ENCODE peak calls at places on chromosomes 7 and 10, in ten cellular contexts. Y is activated CD4-positive, alpha-beta T cell treated with anti-CD3 and anti-CD28 coated beads for 24 hours; E is HT-29; X is NCI-H1092 treated with DMSO at 0.1 percent for 48 hours; I is A172; W is activated naive CD8-positive, alpha-beta T cell treated with anti-CD3 and anti-CD28 coated beads, Interleukin-2, amount 50 U/mL, for 16 hours; S is astrocyte of the cerebellum; Q is ureter; N is NCI-H524 treated with DMSO at 0.1 percent for 48 hours; C is activated T-helper 1 cell treated with anti-CD3 and anti-CD28 coated beads, Interleukin-12 subunit alpha, Interleukin-12 subunit beta, Interleukin-2, Interleukin-4 antibody, amounts not matched to agents 30 ng/mL and 10 ng/mL and 1 ng/mL, durations not matched to agents 14 hours and 24 hours and 36 hours. M is an unnamed sample.

GRCh38 chr10:78664929-78665525 is 403.7 kb upstream of the ZMIZ1 start:
- DNase-seq in Y (no peak), E (peak; percentile 46), X (no peak), I (peak; percentile 30), W (no peak), S (no peak), Q (no peak), N (no peak), C (no peak), M (no peak)

GRCh38 chr10:33005322-33006282 is 47.6 kb upstream of the ITGB1 start:
- DNase-seq in Y (peak; percentile 27), E (peak; percentile 81), X (peak; percentile 28), I (peak; percentile 96), W (no peak), S (peak; percentile 85), Q (peak; percentile 77), N (no peak), C (no peak), M (peak; percentile 46)

GRCh38 chr10:69403519-69403918 is 13.2 kb downstream of the TACR2 start:
- DNase-seq in Y (no peak), E (no peak), X (no peak), I (no peak), W (no peak), S (no peak), Q (no peak), N (no peak), C (no peak), M (no peak)

GRCh38 chr7:80916770-80917681 is 1.8 kb downstream of the SEMA3C start:
- DNase-seq in Y (no peak), E (peak; percentile 66), X (no peak), I (peak; percentile 87), W (no peak), S (peak; percentile 43), Q (no peak), N (no peak), C (no peak), M (no peak)

GRCh38 chr7:87816389-87816788 is 59.8 kb downstream of the SLC25A40 start:
- DNase-seq in Y (no peak), E (no peak), X (no peak), I (no peak), W (no peak), S (no peak), Q (no peak), N (no peak), C (no peak), M (no peak)

GRCh38 chr7:127587663-127588018 is 570 bp upstream of the ARF5 start:
- DNase-seq in Y (no peak), E (no peak), X (no peak), I (no peak), W (no peak), S (no peak), Q (no peak), N (no peak), C (no peak), M (no peak)

GRCh38 chr10:30121401-30121800 is 62.0 kb upstream of the JCAD start:
- DNase-seq in Y (no peak), E (no peak), X (no peak), I (no peak), W (no peak), S (no peak), Q (no peak), N (no peak), C (no peak), M (no peak)

GRCh38 chr10:43806851-43807640 is 158.4 kb upstream of the ZNF32 start:
- DNase-seq in Y (no peak), E (no peak), X (no peak), I (no peak), W (no peak), S (peak; percentile 6), Q (peak; percentile 34), N (no peak), C (no peak), M (no peak)

GRCh38 chr7:91168766-91169518 is 95.3 kb upstream of the FZD1 start:
- DNase-seq in Y (no peak), E (no peak), X (peak; percentile 55), I (no peak), W (no peak), S (peak; percentile 8), Q (no peak), N (no peak), C (no peak), M (no peak)

GRCh38 chr10:27822286-27822685 is 76.7 kb upstream of the MKX start:
- DNase-seq in Y (no peak), E (no peak), X (no peak), I (peak; percentile 77), W (no peak), S (no peak), Q (no peak), N (no peak), C (no peak), M (no peak)

GRCh38 chr7:90678986-90679385 is 82.9 kb downstream of the CDK14 start:
- DNase-seq in Y (no peak), E (no peak), X (no peak), I (no peak), W (no peak), S (no peak), Q (no peak), N (peak; percentile 3), C (no peak), M (no peak)

GRCh38 chr7:156478486-156478885 is 162.1 kb upstream of the RNF32 start:
- DNase-seq in Y (no peak), E (no peak), X (no peak), I (no peak), W (no peak), S (no peak), Q (peak; percentile 34), N (no peak), C (no peak), M (no peak)

GRCh38 chr7:100965723-100966541 is 3.4 kb upstream of the MUC12 start:
- DNase-seq in Y (peak; percentile 50), E (peak; percentile 94), X (no peak), I (no peak), W (peak; percentile 48), S (no peak), Q (peak; percentile 74), N (no peak), C (peak; percentile 64), M (no peak)

M was measured in KG1.